ENCODE peak calls at places on chromosome 1, in six cellular contexts. J, N, D, S, R and U are unnamed samples.

GRCh38 chr1:84409888-84410287 is 11.6 kb downstream of the DNASE2B start:
- DNase-seq in J (no peak), N (no peak), D (no peak), S (no peak), R (no peak), U (no peak)

GRCh38 chr1:201006450-201006849 is 17.1 kb downstream of the KIF21B start:
- DNase-seq in J (no peak), N (no peak), D (no peak), S (no peak), R (no peak), U (no peak)

GRCh38 chr1:28343405-28343804 is 14.6 kb downstream of the MED18 start:
- DNase-seq in J (no peak), N (no peak), D (no peak), S (no peak), R (no peak), U (no peak)

GRCh38 chr1:243848165-243849088 is 1.6 kb downstream of the AKT3 start:
- DNase-seq in J (no peak), N (no peak), D (no peak), S (no peak), R (no peak), U (no peak)

GRCh38 chr1:99133759-99134158 is 129.1 kb upstream of the PLPPR5 start:
- DNase-seq in J (no peak), N (no peak), D (no peak), S (no peak), R (no peak), U (no peak)

GRCh38 chr1:92877081-92877711 is 45.4 kb downstream of the RPL5 start:
- DNase-seq in J (no peak), N (no peak), D (no peak), S (no peak), R (no peak), U (no peak)

GRCh38 chr1:240194120-240194519 is 102.4 kb downstream of the FMN2 start:
- DNase-seq in J (peak), N (no peak), D (no peak), S (no peak), R (no peak), U (no peak)

GRCh38 chr1:100009458-100009857 is 39.7 kb downstream of the SLC35A3 start:
- DNase-seq in J (no peak), N (no peak), D (no peak), S (no peak), R (no peak), U (no peak)

GRCh38 chr1:239987103-239987745 is 104.5 kb upstream of the FMN2 start:
- DNase-seq in J (no peak), N (peak), D (no peak), S (peak), R (no peak), U (no peak)

GRCh38 chr1:168488153-168488552 is 55.6 kb downstream of the XCL2 start:
- DNase-seq in J (peak), N (no peak), D (no peak), S (peak), R (no peak), U (peak)

GRCh38 chr1:206557636-206558473 is 50.5 kb downstream of the RASSF5 start:
- DNase-seq in J (no peak), N (peak), D (no peak), S (no peak), R (no peak), U (no peak)

GRCh38 chr1:87359586-87359985 is 30.9 kb downstream of the LMO4 start:
- DNase-seq in J (no peak), N (no peak), D (no peak), S (no peak), R (no peak), U (no peak)

GRCh38 chr1:54337928-54338327 is 68.3 kb downstream of the SSBP3 start:
- DNase-seq in J (no peak), N (no peak), D (no peak), S (no peak), R (no peak), U (no peak)

GRCh38 chr1:16938351-16939321 is 16.9 kb downstream of the CROCC start:
- DNase-seq in J (no peak), N (no peak), D (no peak), S (no peak), R (no peak), U (no peak)

GRCh38 chr1:177274687-177275211 is 104.0 kb downstream of the BRINP2 start:
- DNase-seq in J (peak), N (no peak), D (no peak), S (peak), R (peak), U (no peak)

GRCh38 chr1:220631238-220631842 is 58.8 kb upstream of the C1orf115 start:
- DNase-seq in J (no peak), N (no peak), D (no peak), S (no peak), R (no peak), U (no peak)

GRCh38 chr1:69129538-69129937 is 438.2 kb upstream of the LRRC7 start:
- DNase-seq in J (no peak), N (no peak), D (no peak), S (no peak), R (no peak), U (no peak)

GRCh38 chr1:5793516-5793915 is 198.7 kb downstream of the NPHP4 start:
- DNase-seq in J (no peak), N (no peak), D (no peak), S (no peak), R (peak), U (no peak)

GRCh38 chr1:47181955-47182680 is 7.7 kb downstream of the PDZK1IP1 start:
- DNase-seq in J (no peak), N (peak), D (no peak), S (no peak), R (no peak), U (no peak)

GRCh38 chr1:46687095-46687659 is 15.5 kb downstream of the TEX38 start:
- DNase-seq in J (peak), N (no peak), D (peak), S (peak), R (peak), U (no peak)

GRCh38 chr1:37682334-37682987 is 9.9 kb upstream of the CDCA8 start:
- DNase-seq in J (peak), N (peak), D (peak), S (peak), R (peak), U (peak)

GRCh38 chr1:241799414-241799813 is 48.6 kb upstream of the EXO1 start:
- DNase-seq in J (no peak), N (no peak), D (no peak), S (no peak), R (no peak), U (no peak)

GRCh38 chr1:225973158-225973557 is 26.0 kb downstream of the SDE2 start:
- DNase-seq in J (no peak), N (no peak), D (no peak), S (no peak), R (no peak), U (peak)

GRCh38 chr1:23438545-23438944 is 14.0 kb upstream of the TCEA3 start:
- DNase-seq in J (no peak), N (no peak), D (no peak), S (no peak), R (no peak), U (no peak)

GRCh38 chr1:8951246-8951645 is 5.6 kb downstream of the CA6 start:
- DNase-seq in J (no peak), N (no peak), D (no peak), S (no peak), R (no peak), U (no peak)

GRCh38 chr1:26614655-26615411 is 81.0 kb upstream of the ARID1A start:
- DNase-seq in J (no peak), N (no peak), D (no peak), S (no peak), R (no peak), U (no peak)

GRCh38 chr1:232795497-232796068 is 9.6 kb upstream of the MAP10 start:
- DNase-seq in J (no peak), N (no peak), D (no peak), S (no peak), R (no peak), U (no peak)

GRCh38 chr1:43913666-43914325 is 19.8 kb upstream of the ARTN start:
- DNase-seq in J (no peak), N (no peak), D (no peak), S (no peak), R (no peak), U (no peak)

GRCh38 chr1:43913051-43913501 is 20.5 kb upstream of the ARTN start:
- DNase-seq in J (no peak), N (no peak), D (no peak), S (no peak), R (no peak), U (no peak)

GRCh38 chr1:43912607-43913006 is 21.0 kb upstream of the ARTN start:
- DNase-seq in J (peak), N (no peak), D (no peak), S (no peak), R (no peak), U (no peak)

GRCh38 chr1:43910359-43910758 is 23.2 kb upstream of the ARTN start:
- DNase-seq in J (no peak), N (no peak), D (no peak), S (no peak), R (no peak), U (no peak)

GRCh38 chr1:43914576-43915525 is 18.8 kb upstream of the ARTN start:
- DNase-seq in J (no peak), N (no peak), D (no peak), S (no peak), R (no peak), U (no peak)
- H3K4me3 ChIP-seq in J (no peak), N (no peak), D (no peak), S (no peak), R (no peak), U (no peak)

GRCh38 chr1:65195495-65196417 is 47.8 kb downstream of the AK4 start:
- DNase-seq in J (no peak), N (no peak), D (no peak), S (no peak), R (no peak), U (no peak)
- H3K4me3 ChIP-seq in J (no peak), N (no peak), D (peak), S (no peak), R (no peak), U (no peak)

GRCh38 chr1:234844479-234845031 is 234.6 kb upstream of the IRF2BP2 start:
- DNase-seq in J (no peak), N (no peak), D (no peak), S (no peak), R (no peak), U (no peak)
- H3K4me3 ChIP-seq in J (no peak), N (no peak), D (no peak), S (no peak), R (no peak), U (no peak)

DNA sequence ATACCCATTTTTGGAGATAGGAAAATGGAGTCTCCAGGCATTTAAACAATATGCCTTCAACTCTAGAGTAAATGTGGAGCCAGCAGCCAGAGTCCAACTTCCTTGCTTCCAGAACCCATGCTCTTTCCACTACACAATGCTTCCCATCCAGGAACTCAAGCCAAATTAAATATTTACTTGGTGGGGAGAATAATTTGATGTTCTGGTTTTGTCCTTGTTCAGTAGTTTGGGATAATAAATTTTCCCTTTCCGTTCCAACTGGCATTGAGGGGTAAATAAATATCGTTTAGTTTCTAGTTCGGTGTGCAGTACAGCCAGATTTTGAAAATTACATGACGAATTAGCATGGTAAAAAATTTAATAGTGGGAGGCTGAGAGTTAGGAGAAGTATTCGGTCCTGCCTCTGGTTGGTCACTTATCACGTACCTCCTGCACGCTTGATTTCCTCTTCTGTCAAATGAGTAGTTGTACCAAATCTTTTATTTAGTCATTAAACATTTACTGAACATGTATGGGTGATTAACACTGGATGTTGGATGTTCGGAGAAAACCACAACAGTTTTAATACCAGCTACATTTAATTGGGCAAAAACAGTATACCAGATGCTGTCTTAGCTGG is 66.4 kb downstream of the CACHD1 start:
- DNase-seq in J (no peak), N (no peak), D (no peak), S (no peak), R (no peak), U (no peak)
- H3K4me3 ChIP-seq in J (no peak), N (no peak), D (peak), S (no peak), R (no peak), U (no peak)

DNA sequence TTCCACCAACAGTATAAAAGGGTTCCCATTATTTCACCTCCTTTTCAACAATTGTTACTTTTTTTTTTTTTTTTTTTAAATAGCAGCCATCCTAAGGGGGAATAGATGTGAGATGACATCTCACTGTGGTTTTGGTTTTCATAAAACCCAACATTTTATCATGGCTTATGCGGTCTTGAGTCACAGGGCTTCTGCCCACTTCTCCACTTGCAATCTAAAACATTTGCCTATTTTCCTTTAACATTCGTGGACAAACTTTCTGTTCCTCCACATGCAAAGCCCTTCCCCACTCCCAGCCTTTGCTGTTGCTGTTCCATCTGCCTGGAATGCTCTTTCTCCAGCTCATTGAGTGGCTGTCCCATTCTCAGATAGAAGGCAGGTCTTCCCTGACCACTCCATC is 239.7 kb upstream of the KCNK2 start:
- DNase-seq in J (no peak), N (no peak), D (no peak), S (no peak), R (no peak), U (no peak)
- H3K4me3 ChIP-seq in J (no peak), N (no peak), D (no peak), S (no peak), R (no peak), U (no peak)

GRCh38 chr1:212281589-212281988 is 3.6 kb upstream of the PPP2R5A start:
- DNase-seq in J (no peak), N (no peak), D (no peak), S (no peak), R (no peak), U (no peak)

GRCh38 chr1:212284332-212284743 is 872 bp upstream of the PPP2R5A start:
- DNase-seq in J (no peak), N (no peak), D (no peak), S (no peak), R (no peak), U (no peak)

GRCh38 chr1:212284744-212285684 is at the start of gene PPP2R5A:
- DNase-seq in J (peak), N (peak), D (peak), S (peak), R (peak), U (peak)

GRCh38 chr1:212285685-212286436 is 651 bp downstream of the PPP2R5A start:
- DNase-seq in J (peak), N (peak), D (peak), S (peak), R (peak), U (no peak)

DNA sequence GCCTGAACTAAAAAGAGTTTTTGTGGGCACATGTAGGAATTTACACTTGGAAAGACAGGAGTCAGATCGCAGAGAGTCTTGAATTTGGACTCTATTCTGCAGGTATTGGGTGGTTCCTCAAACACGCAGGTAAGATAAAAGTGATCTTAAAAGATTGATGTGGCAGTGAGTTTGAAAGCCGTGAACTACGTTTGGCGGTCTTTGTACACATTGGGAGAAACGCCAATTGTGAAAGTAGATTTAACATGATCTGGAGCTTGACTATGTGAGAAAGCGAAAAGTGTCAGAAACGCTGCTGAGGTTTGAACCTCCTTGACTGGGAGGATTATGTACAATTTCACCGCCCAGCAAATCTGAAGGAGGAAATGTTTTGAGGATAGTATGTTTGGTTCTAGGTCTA is 1.5 kb upstream of the PPP2R5A start:
- DNase-seq in J (no peak), N (no peak), D (no peak), S (no peak), R (no peak), U (no peak)
- H3K4me3 ChIP-seq in J (no peak), N (peak), D (no peak), S (no peak), R (peak), U (no peak)

GRCh38 chr1:156658945-156659574 is 17.1 kb downstream of the BCAN start:
- DNase-seq in J (no peak), N (no peak), D (no peak), S (peak), R (no peak), U (no peak)

GRCh38 chr1:156658496-156658895 is 16.6 kb downstream of the BCAN start:
- DNase-seq in J (no peak), N (no peak), D (no peak), S (peak), R (no peak), U (no peak)

GRCh38 chr1:156659672-156659993 is 17.6 kb downstream of the NES start:
- DNase-seq in J (no peak), N (no peak), D (no peak), S (peak), R (no peak), U (no peak)

GRCh38 chr1:156660752-156661112 is 16.5 kb downstream of the NES start:
- DNase-seq in J (no peak), N (no peak), D (no peak), S (no peak), R (no peak), U (no peak)

DNA sequence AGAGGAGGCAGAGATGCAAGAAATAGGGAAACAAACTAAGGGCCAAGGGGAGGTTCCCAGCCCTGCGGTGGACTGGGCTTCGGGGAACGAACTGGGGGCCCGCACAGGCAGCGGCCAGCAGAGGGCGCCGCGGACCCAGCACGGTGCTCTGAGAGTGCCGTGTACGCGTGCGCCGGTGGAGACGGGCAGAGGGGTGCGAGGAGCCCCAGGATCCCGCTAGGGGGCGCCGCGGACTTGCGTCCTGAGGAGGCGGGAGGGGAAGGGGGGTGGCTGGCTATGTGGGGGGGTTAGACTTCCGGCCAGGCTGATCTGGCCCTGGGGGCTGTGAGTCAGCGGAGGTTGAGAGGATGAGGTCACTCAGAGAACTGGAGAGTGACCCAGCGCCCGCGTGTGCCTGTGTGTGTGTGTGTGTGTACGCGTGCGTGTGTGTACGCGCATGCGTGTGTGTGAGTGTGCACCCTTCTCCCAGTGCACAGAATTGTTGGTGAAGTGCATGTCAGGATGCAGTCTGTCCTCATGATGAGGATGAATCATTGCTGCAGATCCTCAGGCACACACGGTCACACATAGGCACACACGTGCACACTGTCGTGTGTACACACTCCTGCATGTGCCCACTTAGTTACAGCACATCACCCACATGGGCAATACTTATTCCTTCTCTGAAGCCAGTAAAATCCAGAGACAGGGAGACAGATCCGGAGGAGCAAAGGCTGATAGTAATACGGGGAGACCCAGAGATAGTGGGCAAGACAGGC is 17.0 kb downstream of the NES start:
- DNase-seq in J (peak), N (peak), D (peak), S (peak), R (peak), U (peak)
- H3K4me3 ChIP-seq in J (no peak), N (no peak), D (peak), S (no peak), R (no peak), U (peak)

GRCh38 chr1:151908228-151908691 is 1.1 kb downstream of the THEM4 start:
- DNase-seq in J (no peak), N (peak), D (no peak), S (no peak), R (no peak), U (no peak)
- H3K4me3 ChIP-seq in J (no peak), N (peak), D (peak), S (peak), R (peak), U (no peak)

GRCh38 chr1:2018217-2019161 is 656 bp upstream of the GABRD start:
- DNase-seq in J (no peak), N (no peak), D (no peak), S (no peak), R (no peak), U (no peak)
- H3K4me3 ChIP-seq in J (no peak), N (no peak), D (no peak), S (no peak), R (no peak), U (no peak)

GRCh38 chr1:164605254-164606091 is 46.5 kb downstream of the PBX1 start:
- DNase-seq in J (no peak), N (no peak), D (no peak), S (no peak), R (no peak), U (no peak)
- H3K4me3 ChIP-seq in J (no peak), N (no peak), D (no peak), S (no peak), R (no peak), U (no peak)